ENCODE peak calls at places on chromosomes 5 and 9, in four cellular contexts. N is GM06990, K is thyroid gland, G is RWPE2. Y is an unnamed sample.

GRCh38 chr5:6719896-6720560 is 6.8 kb downstream of the TENT4A start:
- DNase-seq in N (no peak), K (no peak), G (no peak), Y (no peak)

GRCh38 chr5:167708449-167708848 is 583.0 kb upstream of the WWC1 start:
- DNase-seq in N (no peak), K (no peak), G (no peak), Y (no peak)

GRCh38 chr5:82599030-82599429 is 320.9 kb upstream of the RPS23 start:
- DNase-seq in N (no peak), K (no peak), G (no peak), Y (peak)

GRCh38 chr9:35909687-35910612 is 660 bp downstream of the SPAAR start:
- DNase-seq in N (no peak), K (no peak), G (no peak), Y (no peak)

GRCh38 chr5:73994963-73995362 is 369.0 kb downstream of the ARHGEF28 start:
- DNase-seq in N (no peak), K (no peak), G (no peak), Y (peak)

GRCh38 chr9:113957778-113958430 is 81.8 kb downstream of the ZNF618 start:
- DNase-seq in N (no peak), K (peak), G (no peak), Y (peak)

GRCh38 chr9:120985759-120986353 is 59.3 kb upstream of the TRAF1 start:
- DNase-seq in N (no peak), K (peak), G (no peak), Y (peak)

GRCh38 chr5:123367739-123368138 is 55.5 kb downstream of the CEP120 start:
- DNase-seq in N (no peak), K (no peak), G (no peak), Y (peak)

GRCh38 chr5:74017786-74018211 is 391.8 kb downstream of the ARHGEF28 start:
- DNase-seq in N (no peak), K (peak), G (peak), Y (peak)

GRCh38 chr9:120878188-120879130 is 1.5 kb upstream of the PHF19 start:
- DNase-seq in N (no peak), K (no peak), G (no peak), Y (no peak)

GRCh38 chr9:108142504-108143201 is 653.1 kb upstream of the KLF4 start:
- DNase-seq in N (no peak), K (peak), G (no peak), Y (peak)

GRCh38 chr9:33180526-33181184 is 13.5 kb upstream of the B4GALT1 start:
- DNase-seq in N (no peak), K (no peak), G (no peak), Y (peak)

GRCh38 chr5:179793470-179794139 is at the start of gene LTC4S:
- DNase-seq in N (no peak), K (peak), G (peak), Y (no peak)

GRCh38 chr5:135442387-135443256 is 4.5 kb downstream of the DCANP1 start:
- DNase-seq in N (no peak), K (no peak), G (peak), Y (no peak)

GRCh38 chr9:12776775-12777055 is 1.9 kb downstream of the LURAP1L start:
- DNase-seq in N (no peak), K (no peak), G (no peak), Y (no peak)

GRCh38 chr9:68750786-68751185 is 45.7 kb downstream of the PIP5K1B start:
- DNase-seq in N (no peak), K (no peak), G (no peak), Y (peak)

GRCh38 chr9:130171226-130172148 is 717 bp upstream of the NCS1 start:
- DNase-seq in N (no peak), K (no peak), G (no peak), Y (no peak)

GRCh38 chr5:45622365-45622764 is 73.8 kb downstream of the HCN1 start:
- DNase-seq in N (no peak), K (no peak), G (no peak), Y (no peak)

GRCh38 chr5:181109489-181110013 is 21.4 kb downstream of the OR2V1 start:
- DNase-seq in N (no peak), K (no peak), G (peak), Y (no peak)

GRCh38 chr5:50927953-50928352 is 261.5 kb downstream of the PARP8 start:
- DNase-seq in N (no peak), K (no peak), G (no peak), Y (no peak)

GRCh38 chr9:16485155-16485554 is 385.3 kb downstream of the BNC2 start:
- DNase-seq in N (no peak), K (no peak), G (no peak), Y (no peak)

GRCh38 chr5:10533218-10533617 is 30.7 kb upstream of the ANKRD33B start:
- DNase-seq in N (no peak), K (no peak), G (peak), Y (no peak)

GRCh38 chr5:92017786-92018185 is 634.7 kb upstream of the ARRDC3 start:
- DNase-seq in N (no peak), K (no peak), G (no peak), Y (peak)

GRCh38 chr5:124536333-124536732 is 210.1 kb downstream of the ZNF608 start:
- DNase-seq in N (no peak), K (no peak), G (no peak), Y (no peak)

GRCh38 chr9:129983891-129984290 is 59.1 kb downstream of the FNBP1 start:
- DNase-seq in N (no peak), K (peak), G (no peak), Y (no peak)

GRCh38 chr9:136292026-136292538 is 11.8 kb downstream of the CCDC187 start:
- DNase-seq in N (no peak), K (no peak), G (no peak), Y (no peak)

GRCh38 chr9:129136446-129137049 is 25.3 kb downstream of the PTPA start:
- DNase-seq in N (no peak), K (no peak), G (no peak), Y (no peak)

GRCh38 chr9:30774326-30774725 is 1610.1 kb upstream of the ACO1 start:
- DNase-seq in N (no peak), K (no peak), G (no peak), Y (no peak)

GRCh38 chr9:90898229-90898628 is 96.6 kb downstream of the SYK start:
- DNase-seq in N (no peak), K (no peak), G (no peak), Y (no peak)

GRCh38 chr5:32880781-32881180 is 169.7 kb downstream of the NPR3 start:
- DNase-seq in N (no peak), K (no peak), G (no peak), Y (no peak)

GRCh38 chr5:148620696-148621095 is 33.6 kb downstream of the HTR4 start:
- DNase-seq in N (no peak), K (no peak), G (no peak), Y (no peak)

GRCh38 chr5:132408456-132408855 is 38.9 kb downstream of the SLC22A5 start:
- DNase-seq in N (no peak), K (no peak), G (no peak), Y (no peak)

GRCh38 chr9:106886111-106887046 is 23.4 kb downstream of the ZNF462 start:
- DNase-seq in N (no peak), K (no peak), G (no peak), Y (peak)

GRCh38 chr9:1837453-1838084 is 177.6 kb upstream of the SMARCA2 start:
- DNase-seq in N (peak), K (peak), G (no peak), Y (peak)

GRCh38 chr9:16337322-16338029 is 533.0 kb downstream of the BNC2 start:
- DNase-seq in N (no peak), K (no peak), G (no peak), Y (peak)

GRCh38 chr5:180813418-180813817 is 10.8 kb upstream of the MGAT1 start:
- DNase-seq in N (no peak), K (no peak), G (peak), Y (no peak)

GRCh38 chr9:134344068-134344820 is 18.0 kb downstream of the RXRA start:
- DNase-seq in N (no peak), K (no peak), G (no peak), Y (no peak)

GRCh38 chr9:134346151-134346550 is 19.9 kb downstream of the RXRA start:
- DNase-seq in N (no peak), K (no peak), G (no peak), Y (no peak)

GRCh38 chr9:134345737-134346136 is 19.5 kb downstream of the RXRA start:
- DNase-seq in N (no peak), K (no peak), G (no peak), Y (no peak)

GRCh38 chr9:134343637-134344036 is 17.4 kb downstream of the RXRA start:
- DNase-seq in N (no peak), K (no peak), G (no peak), Y (no peak)

GRCh38 chr9:134344821-134345310 is 18.6 kb downstream of the RXRA start:
- DNase-seq in N (no peak), K (peak), G (no peak), Y (no peak)
- H3K4me3 ChIP-seq in N (no peak), K (no peak), G (no peak), Y (no peak)

GRCh38 chr5:137073192-137073591 is 425.9 kb downstream of the SPOCK1 start:
- DNase-seq in N (no peak), K (no peak), G (no peak), Y (peak)

GRCh38 chr5:137071526-137071925 is 427.6 kb downstream of the SPOCK1 start:
- DNase-seq in N (no peak), K (no peak), G (no peak), Y (no peak)

GRCh38 chr5:137070521-137070920 is 428.6 kb downstream of the SPOCK1 start:
- DNase-seq in N (no peak), K (no peak), G (no peak), Y (no peak)

GRCh38 chr5:137071941-137072340 is 427.2 kb downstream of the SPOCK1 start:
- DNase-seq in N (no peak), K (no peak), G (no peak), Y (no peak)

DNA sequence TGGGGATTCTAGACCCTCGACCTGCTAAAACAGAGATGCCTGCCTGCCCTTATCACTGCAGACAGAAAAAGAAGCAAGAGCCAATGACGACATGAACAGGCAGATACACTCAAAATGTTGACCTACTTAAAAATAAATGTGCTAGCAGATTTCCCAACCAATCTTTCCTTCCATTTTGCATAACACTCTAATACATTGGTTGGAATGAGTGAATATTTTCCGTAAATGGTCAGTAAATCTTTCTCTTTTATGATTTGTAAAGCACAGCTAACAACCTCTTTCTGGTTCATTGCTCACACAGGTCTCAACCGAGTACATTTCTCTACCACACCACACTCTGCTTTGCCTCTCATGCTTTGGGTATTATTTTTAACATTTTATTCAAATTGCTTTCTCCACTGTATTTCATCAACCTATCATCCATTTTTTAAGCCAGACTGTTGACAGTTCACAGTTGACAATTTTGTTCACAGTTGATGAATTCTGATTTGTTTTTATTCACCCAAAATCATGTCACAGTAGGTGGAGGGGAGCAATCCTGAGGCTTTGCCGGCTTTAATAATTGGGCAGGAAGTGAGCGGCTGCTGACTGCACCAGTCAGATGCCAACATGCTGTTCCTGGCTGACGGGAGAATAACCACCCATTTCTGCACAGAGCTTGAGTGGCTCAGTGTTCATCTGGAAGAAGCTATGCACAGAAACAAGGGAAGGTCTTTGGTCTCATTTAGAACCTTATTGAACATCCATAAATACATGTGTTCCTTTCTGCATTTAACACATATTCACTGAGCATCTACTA is 426.6 kb downstream of the SPOCK1 start:
- DNase-seq in N (peak), K (peak), G (no peak), Y (peak)
- H3K4me3 ChIP-seq in N (no peak), K (no peak), G (no peak), Y (no peak)

DNA sequence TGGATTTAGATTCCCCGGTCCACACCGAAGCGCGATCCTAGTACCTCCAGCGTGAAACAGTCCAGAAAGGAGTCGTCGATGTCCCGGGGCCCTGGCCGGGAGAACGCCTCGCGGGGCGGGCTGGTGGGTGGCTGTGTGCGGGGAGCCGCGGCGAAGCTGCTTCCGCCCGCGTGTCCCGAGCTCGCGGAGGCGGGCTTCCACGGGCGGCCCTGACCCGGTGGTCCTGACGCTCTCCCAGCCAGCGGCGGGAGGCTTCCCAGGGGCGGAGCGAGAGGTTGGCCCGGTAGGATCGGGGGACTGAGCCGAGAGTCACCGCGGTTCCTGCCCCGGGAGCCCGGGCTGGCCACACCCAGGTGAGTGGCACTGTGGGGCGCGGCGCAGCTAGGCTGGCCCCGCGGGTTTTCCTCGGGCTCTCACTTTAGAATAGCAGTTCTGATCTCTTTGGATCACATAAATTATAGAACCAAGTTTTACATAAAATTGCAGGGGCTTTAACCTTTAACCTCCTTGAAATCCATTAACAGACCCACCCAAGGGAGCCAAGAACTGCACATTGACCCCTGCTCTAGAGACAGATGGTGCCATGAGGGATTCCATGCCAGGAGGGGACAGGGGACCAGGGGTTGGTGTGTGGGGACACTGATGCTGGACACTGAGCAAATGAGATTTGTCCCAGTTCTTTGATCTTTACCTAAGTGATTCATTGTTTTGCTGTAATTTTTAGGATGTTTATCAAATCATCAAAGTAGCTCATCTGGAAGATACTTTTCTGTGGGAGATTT is 29.2 kb upstream of the IL31RA start:
- DNase-seq in N (no peak), K (peak), G (no peak), Y (peak)
- H3K4me3 ChIP-seq in N (no peak), K (peak), G (peak), Y (peak)

GRCh38 chr5:64690104-64690416 is 243 bp upstream of the SHISAL2B start:
- DNase-seq in N (no peak), K (no peak), G (no peak), Y (no peak)
- H3K4me3 ChIP-seq in N (no peak), K (no peak), G (peak), Y (no peak)

DNA sequence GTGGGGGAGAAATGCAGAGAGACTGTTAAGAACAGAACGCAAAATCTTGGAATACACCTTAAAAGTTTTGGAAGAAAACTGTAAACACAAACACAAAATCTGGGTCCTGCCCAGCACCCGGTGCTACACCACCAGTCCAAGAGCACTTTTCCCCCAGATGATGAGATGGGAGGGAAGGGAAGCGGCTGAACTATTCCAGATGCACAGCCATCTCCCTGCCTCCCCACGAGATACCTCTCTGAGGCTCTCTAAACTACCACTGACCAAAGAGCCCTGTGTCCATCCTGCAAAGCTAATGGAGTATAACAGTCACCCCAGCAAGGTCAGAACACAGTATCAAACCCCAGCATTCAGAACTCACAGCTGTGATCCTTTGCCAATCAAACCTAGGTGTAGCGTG is 8.0 kb downstream of the SPARC start:
- DNase-seq in N (no peak), K (no peak), G (no peak), Y (no peak)
- H3K4me3 ChIP-seq in N (no peak), K (no peak), G (no peak), Y (no peak)

Y was measured in bronchial epithelial cell.